ENCODE peak calls at places on chromosome 4, in nine cellular contexts. One of them, this sample, is unnamed.

GRCh38 chr4:126977306-126977705 is 655.5 kb upstream of the INTU start:
- DNase-seq in activated T-cell treated with anti-CD3 and anti-CD28 coated beads, Interleukin-2, amount 50 U/mL, for 24 hours: no peak
- DNase-seq in pons: no peak
- DNase-seq in nephron progenitor cell: peak; percentile 11
- DNase-seq in lower lobe of right lung: no peak
- DNase-seq in COR-L47: no peak
- DNase-seq in activated naive CD8-positive, alpha-beta T cell treated with anti-CD3 and anti-CD28 coated beads, Interleukin-2, amount 50 U/mL, for 24 hours: no peak
- DNase-seq in cardiac muscle cell: peak; percentile 22
- DNase-seq in GM13977: no peak
- DNase-seq in this sample: no peak

GRCh38 chr4:114562176-114562904 is 36.3 kb upstream of the UGT8 start:
- DNase-seq in activated T-cell treated with anti-CD3 and anti-CD28 coated beads, Interleukin-2, amount 50 U/mL, for 24 hours: no peak
- DNase-seq in pons: no peak
- DNase-seq in nephron progenitor cell: no peak
- DNase-seq in lower lobe of right lung: no peak
- DNase-seq in COR-L47: no peak
- DNase-seq in activated naive CD8-positive, alpha-beta T cell treated with anti-CD3 and anti-CD28 coated beads, Interleukin-2, amount 50 U/mL, for 24 hours: no peak
- DNase-seq in cardiac muscle cell: no peak
- DNase-seq in GM13977: no peak
- DNase-seq in this sample: no peak

GRCh38 chr4:40546506-40546905 is 83.2 kb downstream of the RBM47 start:
- DNase-seq in activated T-cell treated with anti-CD3 and anti-CD28 coated beads, Interleukin-2, amount 50 U/mL, for 24 hours: no peak
- DNase-seq in pons: no peak
- DNase-seq in nephron progenitor cell: no peak
- DNase-seq in lower lobe of right lung: no peak
- DNase-seq in COR-L47: no peak
- DNase-seq in activated naive CD8-positive, alpha-beta T cell treated with anti-CD3 and anti-CD28 coated beads, Interleukin-2, amount 50 U/mL, for 24 hours: no peak
- DNase-seq in cardiac muscle cell: no peak
- DNase-seq in GM13977: no peak
- DNase-seq in this sample: no peak

GRCh38 chr4:140049924-140050681 is 103.9 kb downstream of the MAML3 start:
- DNase-seq in activated T-cell treated with anti-CD3 and anti-CD28 coated beads, Interleukin-2, amount 50 U/mL, for 24 hours: no peak
- DNase-seq in pons: peak; percentile 63
- DNase-seq in nephron progenitor cell: peak; percentile 35
- DNase-seq in lower lobe of right lung: no peak
- DNase-seq in COR-L47: peak; percentile 46
- DNase-seq in activated naive CD8-positive, alpha-beta T cell treated with anti-CD3 and anti-CD28 coated beads, Interleukin-2, amount 50 U/mL, for 24 hours: no peak
- DNase-seq in cardiac muscle cell: peak; percentile 56
- DNase-seq in GM13977: peak; percentile 20
- DNase-seq in this sample: no peak

GRCh38 chr4:27366424-27366823 is 505.8 kb downstream of the STIM2 start:
- DNase-seq in activated T-cell treated with anti-CD3 and anti-CD28 coated beads, Interleukin-2, amount 50 U/mL, for 24 hours: no peak
- DNase-seq in pons: no peak
- DNase-seq in nephron progenitor cell: no peak
- DNase-seq in lower lobe of right lung: no peak
- DNase-seq in COR-L47: no peak
- DNase-seq in activated naive CD8-positive, alpha-beta T cell treated with anti-CD3 and anti-CD28 coated beads, Interleukin-2, amount 50 U/mL, for 24 hours: no peak
- DNase-seq in cardiac muscle cell: peak; percentile 65
- DNase-seq in GM13977: no peak
- DNase-seq in this sample: no peak

GRCh38 chr4:159508917-159509500 is 406.1 kb downstream of the RAPGEF2 start:
- DNase-seq in activated T-cell treated with anti-CD3 and anti-CD28 coated beads, Interleukin-2, amount 50 U/mL, for 24 hours: no peak
- DNase-seq in pons: no peak
- DNase-seq in nephron progenitor cell: no peak
- DNase-seq in lower lobe of right lung: no peak
- DNase-seq in COR-L47: no peak
- DNase-seq in activated naive CD8-positive, alpha-beta T cell treated with anti-CD3 and anti-CD28 coated beads, Interleukin-2, amount 50 U/mL, for 24 hours: no peak
- DNase-seq in cardiac muscle cell: peak; percentile 42
- DNase-seq in GM13977: no peak
- DNase-seq in this sample: no peak

GRCh38 chr4:147034372-147034771 is 88.7 kb upstream of the TTC29 start:
- DNase-seq in activated T-cell treated with anti-CD3 and anti-CD28 coated beads, Interleukin-2, amount 50 U/mL, for 24 hours: no peak
- DNase-seq in pons: no peak
- DNase-seq in nephron progenitor cell: no peak
- DNase-seq in lower lobe of right lung: no peak
- DNase-seq in COR-L47: no peak
- DNase-seq in activated naive CD8-positive, alpha-beta T cell treated with anti-CD3 and anti-CD28 coated beads, Interleukin-2, amount 50 U/mL, for 24 hours: no peak
- DNase-seq in cardiac muscle cell: no peak
- DNase-seq in GM13977: no peak
- DNase-seq in this sample: no peak

GRCh38 chr4:172099376-172099775 is 286.2 kb downstream of the GALNTL6 start:
- DNase-seq in activated T-cell treated with anti-CD3 and anti-CD28 coated beads, Interleukin-2, amount 50 U/mL, for 24 hours: no peak
- DNase-seq in pons: no peak
- DNase-seq in nephron progenitor cell: no peak
- DNase-seq in lower lobe of right lung: no peak
- DNase-seq in COR-L47: no peak
- DNase-seq in activated naive CD8-positive, alpha-beta T cell treated with anti-CD3 and anti-CD28 coated beads, Interleukin-2, amount 50 U/mL, for 24 hours: no peak
- DNase-seq in cardiac muscle cell: no peak
- DNase-seq in GM13977: no peak
- DNase-seq in this sample: no peak

GRCh38 chr4:102868153-102868781 is 525 bp upstream of the CISD2 start:
- DNase-seq in activated T-cell treated with anti-CD3 and anti-CD28 coated beads, Interleukin-2, amount 50 U/mL, for 24 hours: peak; percentile 66
- DNase-seq in pons: no peak
- DNase-seq in nephron progenitor cell: peak; percentile 3
- DNase-seq in lower lobe of right lung: peak; percentile 47
- DNase-seq in COR-L47: no peak
- DNase-seq in activated naive CD8-positive, alpha-beta T cell treated with anti-CD3 and anti-CD28 coated beads, Interleukin-2, amount 50 U/mL, for 24 hours: peak; percentile 45
- DNase-seq in cardiac muscle cell: no peak
- DNase-seq in GM13977: no peak
- DNase-seq in this sample: no peak

GRCh38 chr4:25509656-25510055 is 132.6 kb downstream of the ANAPC4 start:
- DNase-seq in activated T-cell treated with anti-CD3 and anti-CD28 coated beads, Interleukin-2, amount 50 U/mL, for 24 hours: no peak
- DNase-seq in pons: no peak
- DNase-seq in nephron progenitor cell: no peak
- DNase-seq in lower lobe of right lung: no peak
- DNase-seq in COR-L47: no peak
- DNase-seq in activated naive CD8-positive, alpha-beta T cell treated with anti-CD3 and anti-CD28 coated beads, Interleukin-2, amount 50 U/mL, for 24 hours: no peak
- DNase-seq in cardiac muscle cell: no peak
- DNase-seq in GM13977: no peak
- DNase-seq in this sample: no peak

GRCh38 chr4:23135792-23136645 is 443.3 kb downstream of the GBA3 start:
- DNase-seq in activated T-cell treated with anti-CD3 and anti-CD28 coated beads, Interleukin-2, amount 50 U/mL, for 24 hours: no peak
- DNase-seq in pons: peak; percentile 82
- DNase-seq in nephron progenitor cell: peak; percentile 29
- DNase-seq in lower lobe of right lung: no peak
- DNase-seq in COR-L47: peak; percentile 69
- DNase-seq in activated naive CD8-positive, alpha-beta T cell treated with anti-CD3 and anti-CD28 coated beads, Interleukin-2, amount 50 U/mL, for 24 hours: no peak
- DNase-seq in cardiac muscle cell: peak; percentile 60
- DNase-seq in GM13977: peak; percentile 22
- DNase-seq in this sample: no peak

GRCh38 chr4:74042681-74043080 is 4.2 kb upstream of the CXCL3 start:
- DNase-seq in activated T-cell treated with anti-CD3 and anti-CD28 coated beads, Interleukin-2, amount 50 U/mL, for 24 hours: no peak
- DNase-seq in pons: peak; percentile 3
- DNase-seq in nephron progenitor cell: no peak
- DNase-seq in lower lobe of right lung: no peak
- DNase-seq in COR-L47: no peak
- DNase-seq in activated naive CD8-positive, alpha-beta T cell treated with anti-CD3 and anti-CD28 coated beads, Interleukin-2, amount 50 U/mL, for 24 hours: no peak
- DNase-seq in cardiac muscle cell: no peak
- DNase-seq in GM13977: no peak
- DNase-seq in this sample: no peak

GRCh38 chr4:10571896-10572295 is 112.7 kb downstream of the CLNK start:
- DNase-seq in activated T-cell treated with anti-CD3 and anti-CD28 coated beads, Interleukin-2, amount 50 U/mL, for 24 hours: no peak
- DNase-seq in pons: no peak
- DNase-seq in nephron progenitor cell: no peak
- DNase-seq in lower lobe of right lung: no peak
- DNase-seq in COR-L47: no peak
- DNase-seq in activated naive CD8-positive, alpha-beta T cell treated with anti-CD3 and anti-CD28 coated beads, Interleukin-2, amount 50 U/mL, for 24 hours: no peak
- DNase-seq in cardiac muscle cell: no peak
- DNase-seq in GM13977: no peak
- DNase-seq in this sample: no peak

GRCh38 chr4:153521995-153522799 is 56.0 kb downstream of the TMEM131L start:
- DNase-seq in activated T-cell treated with anti-CD3 and anti-CD28 coated beads, Interleukin-2, amount 50 U/mL, for 24 hours: peak; percentile 67
- DNase-seq in pons: no peak
- DNase-seq in nephron progenitor cell: no peak
- DNase-seq in lower lobe of right lung: no peak
- DNase-seq in COR-L47: no peak
- DNase-seq in activated naive CD8-positive, alpha-beta T cell treated with anti-CD3 and anti-CD28 coated beads, Interleukin-2, amount 50 U/mL, for 24 hours: peak; percentile 69
- DNase-seq in cardiac muscle cell: no peak
- DNase-seq in GM13977: no peak
- DNase-seq in this sample: no peak

GRCh38 chr4:129218355-129218754 is 122.4 kb downstream of the C4orf33 start:
- DNase-seq in activated T-cell treated with anti-CD3 and anti-CD28 coated beads, Interleukin-2, amount 50 U/mL, for 24 hours: no peak
- DNase-seq in pons: peak; percentile 64
- DNase-seq in nephron progenitor cell: peak; percentile 7
- DNase-seq in lower lobe of right lung: no peak
- DNase-seq in COR-L47: peak; percentile 42
- DNase-seq in activated naive CD8-positive, alpha-beta T cell treated with anti-CD3 and anti-CD28 coated beads, Interleukin-2, amount 50 U/mL, for 24 hours: no peak
- DNase-seq in cardiac muscle cell: peak; percentile 46
- DNase-seq in GM13977: no peak
- DNase-seq in this sample: no peak

GRCh38 chr4:105551968-105552746 is at the start of gene ARHGEF38:
- DNase-seq in activated T-cell treated with anti-CD3 and anti-CD28 coated beads, Interleukin-2, amount 50 U/mL, for 24 hours: no peak
- DNase-seq in pons: no peak
- DNase-seq in nephron progenitor cell: no peak
- DNase-seq in lower lobe of right lung: peak; percentile 55
- DNase-seq in COR-L47: peak; percentile 63
- DNase-seq in activated naive CD8-positive, alpha-beta T cell treated with anti-CD3 and anti-CD28 coated beads, Interleukin-2, amount 50 U/mL, for 24 hours: no peak
- DNase-seq in cardiac muscle cell: peak; percentile 2
- DNase-seq in GM13977: no peak
- DNase-seq in this sample: no peak

GRCh38 chr4:123939621-123940020 is 543.0 kb downstream of the SPRY1 start:
- DNase-seq in activated T-cell treated with anti-CD3 and anti-CD28 coated beads, Interleukin-2, amount 50 U/mL, for 24 hours: no peak
- DNase-seq in pons: peak; percentile 24
- DNase-seq in nephron progenitor cell: no peak
- DNase-seq in lower lobe of right lung: no peak
- DNase-seq in COR-L47: no peak
- DNase-seq in activated naive CD8-positive, alpha-beta T cell treated with anti-CD3 and anti-CD28 coated beads, Interleukin-2, amount 50 U/mL, for 24 hours: no peak
- DNase-seq in cardiac muscle cell: peak; percentile 82
- DNase-seq in GM13977: no peak
- DNase-seq in this sample: no peak

GRCh38 chr4:176753049-176753448 is 39.7 kb downstream of the VEGFC start:
- DNase-seq in activated T-cell treated with anti-CD3 and anti-CD28 coated beads, Interleukin-2, amount 50 U/mL, for 24 hours: no peak
- DNase-seq in pons: no peak
- DNase-seq in nephron progenitor cell: no peak
- DNase-seq in lower lobe of right lung: no peak
- DNase-seq in COR-L47: no peak
- DNase-seq in activated naive CD8-positive, alpha-beta T cell treated with anti-CD3 and anti-CD28 coated beads, Interleukin-2, amount 50 U/mL, for 24 hours: no peak
- DNase-seq in cardiac muscle cell: peak; percentile 72
- DNase-seq in GM13977: no peak
- DNase-seq in this sample: no peak

GRCh38 chr4:119479180-119479814 is 149.3 kb downstream of the PDE5A start:
- DNase-seq in activated T-cell treated with anti-CD3 and anti-CD28 coated beads, Interleukin-2, amount 50 U/mL, for 24 hours: no peak
- DNase-seq in pons: no peak
- DNase-seq in nephron progenitor cell: no peak
- DNase-seq in lower lobe of right lung: no peak
- DNase-seq in COR-L47: no peak
- DNase-seq in activated naive CD8-positive, alpha-beta T cell treated with anti-CD3 and anti-CD28 coated beads, Interleukin-2, amount 50 U/mL, for 24 hours: no peak
- DNase-seq in cardiac muscle cell: no peak
- DNase-seq in GM13977: no peak
- DNase-seq in this sample: no peak

GRCh38 chr4:141047228-141047884 is 85.9 kb downstream of the RNF150 start:
- DNase-seq in activated T-cell treated with anti-CD3 and anti-CD28 coated beads, Interleukin-2, amount 50 U/mL, for 24 hours: no peak
- DNase-seq in pons: no peak
- DNase-seq in nephron progenitor cell: no peak
- DNase-seq in lower lobe of right lung: no peak
- DNase-seq in COR-L47: no peak
- DNase-seq in activated naive CD8-positive, alpha-beta T cell treated with anti-CD3 and anti-CD28 coated beads, Interleukin-2, amount 50 U/mL, for 24 hours: no peak
- DNase-seq in cardiac muscle cell: peak; percentile 42
- DNase-seq in GM13977: no peak
- DNase-seq in this sample: no peak

GRCh38 chr4:7872264-7872771 is 67.3 kb downstream of the AFAP1 start:
- DNase-seq in activated T-cell treated with anti-CD3 and anti-CD28 coated beads, Interleukin-2, amount 50 U/mL, for 24 hours: no peak
- DNase-seq in pons: peak; percentile 33
- DNase-seq in nephron progenitor cell: no peak
- DNase-seq in lower lobe of right lung: no peak
- DNase-seq in COR-L47: no peak
- DNase-seq in activated naive CD8-positive, alpha-beta T cell treated with anti-CD3 and anti-CD28 coated beads, Interleukin-2, amount 50 U/mL, for 24 hours: no peak
- DNase-seq in cardiac muscle cell: peak; percentile 80
- DNase-seq in GM13977: no peak
- DNase-seq in this sample: no peak

GRCh38 chr4:168503652-168504362 is 7.0 kb downstream of the PALLD start:
- DNase-seq in activated T-cell treated with anti-CD3 and anti-CD28 coated beads, Interleukin-2, amount 50 U/mL, for 24 hours: no peak
- DNase-seq in pons: peak; percentile 73
- DNase-seq in nephron progenitor cell: no peak
- DNase-seq in lower lobe of right lung: no peak
- DNase-seq in COR-L47: no peak
- DNase-seq in activated naive CD8-positive, alpha-beta T cell treated with anti-CD3 and anti-CD28 coated beads, Interleukin-2, amount 50 U/mL, for 24 hours: no peak
- DNase-seq in cardiac muscle cell: peak; percentile 40
- DNase-seq in GM13977: no peak
- DNase-seq in this sample: peak; percentile 86

GRCh38 chr4:821631-822030 is 4.3 kb downstream of the CPLX1 start:
- DNase-seq in activated T-cell treated with anti-CD3 and anti-CD28 coated beads, Interleukin-2, amount 50 U/mL, for 24 hours: no peak
- DNase-seq in pons: no peak
- DNase-seq in nephron progenitor cell: no peak
- DNase-seq in lower lobe of right lung: no peak
- DNase-seq in COR-L47: no peak
- DNase-seq in activated naive CD8-positive, alpha-beta T cell treated with anti-CD3 and anti-CD28 coated beads, Interleukin-2, amount 50 U/mL, for 24 hours: no peak
- DNase-seq in cardiac muscle cell: no peak
- DNase-seq in GM13977: no peak
- DNase-seq in this sample: no peak

GRCh38 chr4:162234595-162234994 is 70.8 kb upstream of the FSTL5 start:
- DNase-seq in activated T-cell treated with anti-CD3 and anti-CD28 coated beads, Interleukin-2, amount 50 U/mL, for 24 hours: no peak
- DNase-seq in pons: no peak
- DNase-seq in nephron progenitor cell: no peak
- DNase-seq in lower lobe of right lung: no peak
- DNase-seq in COR-L47: no peak
- DNase-seq in activated naive CD8-positive, alpha-beta T cell treated with anti-CD3 and anti-CD28 coated beads, Interleukin-2, amount 50 U/mL, for 24 hours: no peak
- DNase-seq in cardiac muscle cell: no peak
- DNase-seq in GM13977: no peak
- DNase-seq in this sample: no peak